ENCODE peak calls at places on chromosomes 11 and 22, in nine cellular contexts. H, T, C, A, V, L, D, W and U are unnamed samples.

GRCh38 chr22:49735411-49736311 is 92.0 kb downstream of the BRD1 start:
- DNase-seq in H (peak), L (no peak), V (no peak), A (no peak), T (no peak), W (peak), D (no peak), C (no peak), U (peak)

GRCh38 chr11:67376022-67376386 is 2.6 kb upstream of the CLCF1 start:
- DNase-seq in D (no peak), H (no peak), A (no peak), V (no peak), C (no peak), T (no peak), L (no peak), W (no peak), U (no peak)

GRCh38 chr11:67691149-67691548 is 16.7 kb upstream of the ALDH3B2 start:
- DNase-seq in A (no peak), D (no peak), C (no peak), L (no peak), H (no peak), W (no peak), V (no peak), T (no peak), U (peak)

GRCh38 chr22:30221121-30221992 is 25.2 kb downstream of the LIF start:
- DNase-seq in V (no peak), W (no peak), A (peak), C (no peak), D (no peak), L (no peak), H (no peak), T (no peak), U (no peak)

GRCh38 chr11:27563201-27563600 is 56.6 kb upstream of the LIN7C start:
- DNase-seq in D (no peak), A (no peak), T (no peak), W (no peak), H (peak), C (no peak), V (peak), L (no peak), U (peak)

GRCh38 chr22:23898006-23898974 is 4.1 kb downstream of the MIF start:
- DNase-seq in T (no peak), D (no peak), H (no peak), V (no peak), A (no peak), L (no peak), W (no peak), C (no peak), U (no peak)

GRCh38 chr11:47646019-47646418 is 3.7 kb upstream of the MTCH2 start:
- DNase-seq in A (no peak), C (no peak), W (no peak), L (no peak), T (no peak), H (no peak), D (no peak), V (no peak), U (no peak)

GRCh38 chr22:48444320-48445112 is 1383.2 kb downstream of the BRD1 start:
- DNase-seq in H (no peak), L (no peak), C (no peak), A (no peak), W (no peak), V (no peak), T (no peak), D (no peak), U (no peak)

GRCh38 chr11:2463766-2464277 is 19.0 kb downstream of the KCNQ1 start:
- DNase-seq in D (no peak), C (no peak), T (no peak), H (no peak), L (no peak), V (no peak), A (no peak), W (no peak), U (no peak)

GRCh38 chr22:25908755-25909154 is 166.8 kb downstream of the MYO18B start:
- DNase-seq in C (no peak), L (no peak), H (no peak), V (no peak), W (no peak), A (no peak), D (no peak), T (no peak), U (no peak)

GRCh38 chr11:27443746-27444465 is 28.7 kb downstream of the LGR4 start:
- DNase-seq in C (no peak), W (no peak), A (no peak), D (no peak), H (no peak), V (no peak), T (no peak), L (no peak), U (no peak)

GRCh38 chr22:22143448-22143847 is 101.1 kb upstream of the VPREB1 start:
- DNase-seq in L (no peak), H (no peak), A (no peak), D (no peak), W (no peak), V (no peak), C (no peak), T (no peak), U (no peak)

GRCh38 chr11:20397281-20397680 is 9.8 kb downstream of the PRMT3 start:
- DNase-seq in H (peak), D (no peak), T (peak), C (peak), A (peak), V (peak), W (no peak), L (peak), U (peak)

GRCh38 chr11:6437993-6438392 is 2.8 kb downstream of the HPX start:
- DNase-seq in V (no peak), A (no peak), D (no peak), W (no peak), T (no peak), C (no peak), L (no peak), H (no peak), U (no peak)

DNA sequence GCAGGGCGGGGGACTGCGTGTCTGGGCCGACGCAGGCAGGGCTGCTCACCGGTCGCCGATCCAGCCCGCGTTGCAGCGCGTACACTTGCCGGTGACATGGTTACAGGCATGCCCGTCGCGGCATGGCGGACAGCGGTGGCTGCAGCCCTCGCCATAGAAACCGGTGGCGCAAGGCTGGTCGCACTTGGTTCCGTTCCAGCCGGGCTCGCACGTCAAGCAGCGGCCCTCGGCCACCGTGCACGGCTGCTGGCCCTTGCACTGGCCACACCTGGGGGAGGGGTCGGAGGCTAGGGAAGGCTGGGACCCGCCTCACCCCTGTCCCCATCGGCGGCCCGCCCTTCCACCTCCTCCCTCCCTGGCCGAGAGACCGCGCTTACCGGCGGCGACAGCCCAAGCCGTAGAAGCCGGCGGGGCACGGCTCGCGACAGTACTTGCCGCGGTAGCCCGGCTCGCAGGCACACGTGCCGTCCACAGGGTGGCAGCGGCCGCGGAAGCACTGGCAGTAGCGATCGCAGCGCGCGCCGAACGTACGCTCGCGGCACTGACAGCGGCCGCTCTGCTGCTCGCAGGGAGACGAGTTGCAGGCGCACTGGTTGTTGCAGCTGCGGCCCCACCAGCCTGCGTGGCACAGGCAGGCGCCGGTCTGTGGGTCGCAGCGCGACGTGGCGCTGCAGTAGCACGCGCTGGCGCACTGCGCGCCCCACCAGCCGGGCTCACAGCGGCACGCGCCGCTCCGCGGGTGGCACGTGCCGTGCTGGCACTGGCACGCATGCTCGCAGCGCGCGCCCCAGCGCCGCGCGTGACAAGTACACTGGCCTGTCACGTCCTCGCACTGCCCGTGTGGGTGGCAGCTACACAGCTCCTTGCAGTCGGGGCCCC is 6.7 kb downstream of the SCARF2 start:
- DNase-seq in V (no peak), H (no peak), W (no peak), T (no peak), D (peak), L (no peak), A (peak), C (peak), U (no peak)
- TF ChIP-seq CTCF in V (peak), H (no peak), W (no peak), T (no peak), D (no peak), L (peak), A (no peak), C (peak), U (no peak)

GRCh38 chr11:62458212-62459002 is 39.6 kb downstream of the SCGB1A1 start:
- DNase-seq in T (no peak), V (no peak), H (no peak), L (no peak), A (no peak), C (peak), W (no peak), D (no peak), U (peak)

GRCh38 chr11:62459080-62459479 is 40.2 kb downstream of the SCGB1A1 start:
- DNase-seq in A (no peak), L (no peak), C (no peak), D (no peak), W (no peak), H (peak), V (no peak), T (no peak), U (peak)

GRCh38 chr11:62464655-62465054 is 45.8 kb downstream of the SCGB1A1 start:
- DNase-seq in H (no peak), D (no peak), C (no peak), A (no peak), V (no peak), W (no peak), T (no peak), L (no peak), U (no peak)

GRCh38 chr11:62457474-62457873 is 38.6 kb downstream of the SCGB1A1 start:
- DNase-seq in V (no peak), T (no peak), C (no peak), H (no peak), L (no peak), A (no peak), W (no peak), D (no peak), U (no peak)

DNA sequence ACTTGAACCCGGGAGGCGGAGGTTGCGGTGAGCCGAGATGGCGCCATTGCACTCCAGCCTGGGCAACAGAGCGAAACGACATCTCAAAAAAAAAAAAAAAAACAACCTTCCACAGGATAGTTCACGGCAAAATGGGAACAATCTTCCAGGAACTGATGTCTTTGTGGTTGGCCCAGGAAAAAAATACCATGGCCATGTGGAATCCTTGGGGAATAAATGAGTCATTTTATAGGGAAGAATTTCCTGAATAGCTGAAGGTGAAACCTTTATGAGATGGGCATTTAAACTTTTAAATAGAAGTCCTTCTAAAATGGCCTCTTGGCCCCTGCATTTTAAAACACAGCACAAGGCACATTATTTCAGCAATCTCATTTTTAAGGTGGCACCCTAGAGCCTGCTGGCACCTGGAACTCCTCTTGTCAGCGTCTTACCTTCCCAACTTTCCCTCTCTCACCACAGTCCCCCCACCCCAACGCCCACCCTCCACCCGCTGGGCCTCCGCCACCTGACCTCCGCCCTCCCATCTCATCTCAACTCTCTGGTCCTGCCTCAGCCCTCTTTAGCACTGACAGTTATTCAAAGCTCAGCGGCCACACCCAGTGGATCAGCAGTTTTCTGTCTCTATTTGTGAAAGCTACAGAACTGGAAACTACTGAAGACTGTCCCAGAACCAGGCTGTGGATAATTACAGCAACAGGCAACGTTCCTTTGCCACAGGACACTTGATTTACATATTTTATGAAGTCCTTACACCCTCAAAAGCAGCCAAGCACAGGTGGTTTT is 43.1 kb downstream of the SCGB1A1 start:
- DNase-seq in A (no peak), C (peak), D (no peak), V (peak), T (peak), H (peak), L (peak), W (no peak), U (peak)
- H3K4me3 ChIP-seq in A (no peak), C (no peak), D (no peak), V (no peak), T (no peak), H (no peak), L (no peak), W (no peak), U (no peak)

DNA sequence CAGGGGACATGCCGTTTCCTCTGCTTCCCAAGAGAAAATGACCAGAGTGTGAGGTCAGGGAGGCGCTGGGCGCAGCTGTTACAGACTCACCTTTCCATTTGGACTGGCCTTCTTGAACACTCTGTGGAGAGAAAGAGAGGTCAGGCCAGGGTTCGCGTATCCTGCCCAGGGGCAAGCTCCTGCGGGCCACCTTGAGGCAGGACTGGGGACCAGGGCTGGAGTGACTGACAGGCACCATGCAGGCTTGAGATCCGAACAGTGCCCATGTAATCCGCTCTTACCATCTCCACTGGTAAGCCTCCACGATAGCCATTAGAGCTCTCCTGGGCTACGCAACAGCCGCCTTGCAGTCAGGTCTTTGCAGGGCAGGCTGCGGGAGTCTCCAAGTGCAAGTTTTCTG is 49.3 kb downstream of the TPBGL start:
- DNase-seq in D (no peak), A (no peak), H (no peak), C (no peak), T (no peak), W (no peak), L (no peak), V (no peak), U (no peak)
- TF ChIP-seq CTCF in D (no peak), A (no peak), H (no peak), C (no peak), T (no peak), W (no peak), L (no peak), V (no peak), U (no peak)

GRCh38 chr11:46107408-46107718 is 13.9 kb downstream of the PHF21A start:
- DNase-seq in W (no peak), D (no peak), T (no peak), V (no peak), L (no peak), C (no peak), H (no peak), A (no peak), U (no peak)

GRCh38 chr11:46107780-46108179 is 13.5 kb downstream of the PHF21A start:
- DNase-seq in A (no peak), T (no peak), L (no peak), C (no peak), H (no peak), W (no peak), V (no peak), D (no peak), U (no peak)

GRCh38 chr11:46105134-46105628 is 16.1 kb downstream of the PHF21A start:
- DNase-seq in V (no peak), W (no peak), L (no peak), H (no peak), T (no peak), D (no peak), A (no peak), C (no peak), U (no peak)

GRCh38 chr11:46105902-46106301 is 15.4 kb downstream of the PHF21A start:
- DNase-seq in C (no peak), A (no peak), L (no peak), T (no peak), V (no peak), D (no peak), W (no peak), H (no peak), U (no peak)

DNA sequence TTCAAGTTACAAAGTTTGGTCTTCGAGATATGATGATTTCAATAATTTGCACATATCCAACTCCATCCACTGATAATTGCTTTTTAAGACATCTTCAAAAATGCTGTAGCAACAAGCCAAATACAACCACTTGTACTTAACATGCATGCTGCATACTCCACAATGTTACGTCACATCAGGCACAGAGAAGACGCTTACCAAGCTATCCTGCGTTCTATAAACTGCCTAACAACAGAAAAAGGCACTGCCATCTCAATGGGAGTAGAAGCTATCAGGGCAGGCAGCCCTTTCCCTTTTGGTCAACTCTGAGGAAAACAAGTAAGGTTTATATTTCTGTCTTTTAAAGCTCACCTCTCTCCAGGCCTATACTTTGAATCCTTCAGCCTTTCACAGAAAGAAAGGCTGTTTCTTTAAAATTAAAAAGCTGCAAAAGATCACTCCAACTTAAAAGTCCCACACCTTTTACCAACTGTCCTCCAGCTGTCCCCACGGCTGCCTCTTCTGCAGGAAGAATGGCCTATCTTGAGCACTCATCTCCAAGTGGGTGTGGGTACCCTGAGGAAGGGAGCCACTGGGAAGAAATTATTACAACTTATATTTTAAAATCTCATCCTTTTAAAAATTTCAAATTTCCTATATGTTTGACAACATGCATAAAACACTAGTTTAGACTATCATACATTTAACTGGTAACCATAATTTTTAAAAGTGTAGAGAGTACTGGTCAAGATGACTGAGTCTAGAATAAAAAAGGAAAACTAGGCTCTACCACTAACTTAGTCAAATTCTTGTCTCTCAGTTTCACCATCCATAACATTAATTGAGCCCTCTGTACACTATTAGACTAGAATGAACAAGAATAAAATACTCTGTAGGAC is 14.5 kb downstream of the PHF21A start:
- DNase-seq in V (no peak), D (no peak), T (no peak), H (peak), A (no peak), C (no peak), L (no peak), W (no peak), U (peak)
- H3K4me3 ChIP-seq in V (no peak), D (no peak), T (no peak), H (no peak), A (no peak), C (no peak), L (no peak), W (peak), U (no peak)